ENCODE peak calls at places on chromosomes 7 and 10, in seven cellular contexts. R, A, J, C, O, K and G are unnamed samples.

GRCh38 chr7:13989944-13990295 is 454 bp upstream of the ETV1 start:
- DNase-seq in R (no peak), A (no peak), J (no peak), C (no peak), O (no peak), K (no peak), G (no peak)

GRCh38 chr10:33803248-33803647 is 468.8 kb upstream of the NRP1 start:
- DNase-seq in R (no peak), A (peak), J (no peak), C (no peak), O (peak), K (no peak), G (no peak)

GRCh38 chr7:44693641-44694313 is 54.9 kb upstream of the ZMIZ2 start:
- DNase-seq in R (no peak), A (peak), J (peak), C (no peak), O (peak), K (no peak), G (no peak)

GRCh38 chr10:121539757-121540156 is 58.5 kb downstream of the FGFR2 start:
- DNase-seq in R (no peak), A (no peak), J (no peak), C (no peak), O (no peak), K (no peak), G (no peak)

GRCh38 chr10:86300399-86300925 is 66.1 kb downstream of the GRID1 start:
- DNase-seq in R (no peak), A (no peak), J (no peak), C (no peak), O (no peak), K (no peak), G (no peak)

GRCh38 chr7:23020742-23021401 is 6.9 kb upstream of the HYCC1 start:
- DNase-seq in R (peak), A (peak), J (no peak), C (no peak), O (peak), K (no peak), G (no peak)

GRCh38 chr7:42068554-42069280 is 168.3 kb downstream of the GLI3 start:
- DNase-seq in R (no peak), A (no peak), J (no peak), C (no peak), O (no peak), K (no peak), G (no peak)

GRCh38 chr7:36391436-36392198 is 2.0 kb downstream of the ANLN start:
- DNase-seq in R (no peak), A (peak), J (no peak), C (no peak), O (no peak), K (peak), G (no peak)

GRCh38 chr7:38334163-38334562 is 60.7 kb upstream of the TARP start:
- DNase-seq in R (no peak), A (no peak), J (no peak), C (no peak), O (no peak), K (no peak), G (no peak)

GRCh38 chr10:22271786-22272185 is 44.4 kb upstream of the COMMD3 start:
- DNase-seq in R (no peak), A (no peak), J (no peak), C (no peak), O (no peak), K (no peak), G (no peak)

GRCh38 chr10:63917363-63917762 is 396.2 kb downstream of the REEP3 start:
- DNase-seq in R (no peak), A (no peak), J (no peak), C (no peak), O (no peak), K (no peak), G (no peak)

GRCh38 chr10:13916384-13916947 is 329.7 kb downstream of the PRPF18 start:
- DNase-seq in R (no peak), A (no peak), J (no peak), C (no peak), O (no peak), K (no peak), G (no peak)

GRCh38 chr10:1605121-1605520 is 132.2 kb downstream of the ADARB2 start:
- DNase-seq in R (no peak), A (no peak), J (no peak), C (no peak), O (no peak), K (no peak), G (no peak)

GRCh38 chr7:129829677-129830631 is 122.8 kb downstream of the UBE2H start:
- DNase-seq in R (peak), A (peak), J (peak), C (peak), O (peak), K (peak), G (peak)

GRCh38 chr10:93313798-93314197 is 168.3 kb downstream of the MYOF start:
- DNase-seq in R (no peak), A (no peak), J (no peak), C (no peak), O (no peak), K (no peak), G (no peak)

GRCh38 chr10:30774281-30774680 is 144.7 kb upstream of the LYZL2 start:
- DNase-seq in R (no peak), A (no peak), J (no peak), C (no peak), O (no peak), K (no peak), G (no peak)